ENCODE peak calls at places on chromosomes 13 and 19, in seven cellular contexts. B, D, H, G, I, N and E are unnamed samples.
A peak's percentile ranks its signal among the peaks of the same experiment; 100 is the strongest.

GRCh38 chr13:43694265-43694664 is 92.5 kb downstream of the ENOX1 start:
- DNase-seq in I (no peak), G (no peak), H (no peak), D (no peak), N (no peak), B (no peak), E (no peak)

GRCh38 chr19:55519461-55520311 is 17.2 kb downstream of the SBK2 start:
- DNase-seq in I (no peak), B (peak; percentile 97), G (no peak), D (no peak), H (peak; percentile 85), N (no peak), E (no peak)

GRCh38 chr19:55257461-55258411 is 1.1 kb downstream of the PPP6R1 start:
- DNase-seq in D (no peak), B (peak; percentile 43), G (no peak), H (peak; percentile 44), N (no peak), I (no peak), E (no peak)

GRCh38 chr13:46062190-46062589 is 9.6 kb upstream of the ZC3H13 start:
- DNase-seq in D (no peak), N (no peak), B (peak; percentile 76), G (no peak), I (no peak), H (peak; percentile 83), E (no peak)

GRCh38 chr19:57850553-57851017 is 926 bp downstream of the ZNF587 start:
- DNase-seq in B (peak; percentile 67), D (no peak), N (no peak), G (peak; percentile 60), I (no peak), H (peak; percentile 53), E (no peak)

GRCh38 chr13:59480857-59481256 is 682.9 kb downstream of the DIAPH3 start:
- DNase-seq in G (no peak), I (no peak), N (no peak), D (no peak), H (no peak), B (no peak), E (no peak)

GRCh38 chr13:65943711-65944110 is 1286.4 kb downstream of the PCDH9 start:
- DNase-seq in D (no peak), G (no peak), I (no peak), H (peak; percentile 24), B (peak; percentile 49), N (no peak), E (no peak)

GRCh38 chr19:7685546-7686445 is 5.2 kb downstream of the TRAPPC5 start:
- DNase-seq in H (peak; percentile 22), G (no peak), N (no peak), I (no peak), B (no peak), D (no peak), E (no peak)

GRCh38 chr19:50968709-50969412 is 530 bp downstream of the KLK6 start:
- DNase-seq in B (no peak), N (no peak), I (no peak), D (no peak), G (no peak), H (no peak), E (no peak)

GRCh38 chr13:43546821-43547220 is 240.0 kb downstream of the ENOX1 start:
- DNase-seq in N (no peak), H (no peak), D (no peak), B (no peak), G (no peak), I (no peak), E (no peak)

GRCh38 chr19:53908106-53908932 is 759 bp upstream of the CACNG7 start:
- DNase-seq in N (peak; percentile 24), B (peak; percentile 46), D (peak; percentile 91), G (peak; percentile 83), H (peak; percentile 51), I (peak; percentile 57), E (no peak)

GRCh38 chr19:3178377-3178972 is at the start of gene S1PR4:
- DNase-seq in N (no peak), B (no peak), D (no peak), G (no peak), I (peak; percentile 64), H (no peak), E (no peak)

GRCh38 chr19:54532528-54532927 is 29.9 kb downstream of the LAIR2 start:
- DNase-seq in N (no peak), G (no peak), H (no peak), B (no peak), I (no peak), D (no peak), E (no peak)

GRCh38 chr13:22428188-22428828 is 752.5 kb upstream of the SGCG start:
- DNase-seq in D (no peak), H (no peak), I (no peak), G (no peak), N (no peak), B (no peak), E (no peak)